ENCODE peak calls at places on chromosomes 11 and 22, in ten cellular contexts. S, F, M, Q, A, L, O, Z, I and D are unnamed samples. For H3K4me1, the result is how much of the 10 kb centered on the place peaks cover.

GRCh38 chr22:23825246-23825905 is 13.4 kb downstream of the DERL3 start:
- DNase-seq in Z (no peak), L (no peak), O (no peak), Q (no peak), S (no peak), F (no peak), A (peak), M (no peak), I (no peak), D (no peak)

GRCh38 chr11:103872748-103873147 is 163.7 kb upstream of the DDI1 start:
- DNase-seq in A (no peak), Z (peak), L (no peak), I (no peak), F (no peak), S (no peak), Q (no peak), M (no peak), O (no peak), D (no peak)

GRCh38 chr22:20549232-20549841 is 41.9 kb downstream of the MED15 start:
- DNase-seq in O (no peak), S (no peak), Q (no peak), A (peak), Z (no peak), L (peak), I (no peak), M (no peak), F (no peak), D (peak)

GRCh38 chr22:38843201-38843715 is 570 bp downstream of the NPTXR start:
- DNase-seq in Z (peak), L (peak), Q (no peak), A (peak), F (peak), I (no peak), M (peak), S (no peak), O (peak), D (peak)

GRCh38 chr11:124763156-124763947 is 1.3 kb upstream of the ESAM start:
- DNase-seq in Z (peak), S (peak), O (peak), M (peak), L (peak), F (peak), A (peak), I (no peak), Q (peak), D (peak)

GRCh38 chr11:862704-863388 is 20.2 kb downstream of the TSPAN4 start:
- DNase-seq in M (no peak), O (no peak), F (no peak), L (no peak), I (no peak), S (no peak), Q (no peak), Z (no peak), A (no peak), D (no peak)

GRCh38 chr11:93591247-93591898 is 48.2 kb upstream of the SMCO4 start:
- DNase-seq in S (no peak), Q (no peak), L (no peak), M (no peak), Z (peak), F (no peak), A (no peak), I (no peak), O (no peak), D (no peak)

GRCh38 chr11:2377511-2378443 is 667 bp downstream of the CD81 start:
- DNase-seq in I (no peak), M (peak), L (peak), A (peak), Z (peak), F (peak), Q (peak), S (peak), O (peak), D (peak)

GRCh38 chr11:93329936-93330445 is 551 bp upstream of the DEUP1 start:
- DNase-seq in I (no peak), S (no peak), L (no peak), F (no peak), A (no peak), Z (no peak), M (peak), O (peak), Q (no peak), D (no peak)

GRCh38 chr22:29985912-29986311 is 94.4 kb upstream of the HORMAD2 start:
- DNase-seq in Z (no peak), L (no peak), O (no peak), Q (no peak), I (no peak), M (no peak), S (no peak), F (no peak), A (no peak), D (no peak)

GRCh38 chr11:5004429-5005274 is 10.0 kb downstream of the OR51L1 start:
- DNase-seq in M (peak), Q (no peak), F (peak), A (no peak), Z (peak), S (peak), I (no peak), L (peak), O (peak), D (no peak)

GRCh38 chr11:10930224-10930960 is 72.5 kb upstream of the ZBED5 start:
- DNase-seq in O (no peak), I (no peak), L (peak), F (no peak), S (no peak), A (no peak), Q (no peak), M (peak), Z (peak), D (no peak)

GRCh38 chr11:117488996-117489952 is 161.6 kb downstream of the CEP164 start:
- DNase-seq in Z (no peak), L (no peak), I (no peak), O (no peak), S (no peak), M (no peak), F (no peak), Q (no peak), A (no peak), D (no peak)

GRCh38 chr11:128981254-128981653 is 38.6 kb upstream of the TP53AIP1 start:
- DNase-seq in M (no peak), O (no peak), Z (peak), L (no peak), F (no peak), I (no peak), A (no peak), S (no peak), Q (no peak), D (no peak)

GRCh38 chr22:46368422-46368821 is 32.9 kb downstream of the TRMU start:
- DNase-seq in S (no peak), Q (no peak), A (no peak), O (peak), Z (no peak), M (no peak), F (peak), I (no peak), L (no peak), D (no peak)

GRCh38 chr11:76734456-76735217 is 48.5 kb upstream of the TSKU start:
- DNase-seq in Z (no peak), O (no peak), I (no peak), F (no peak), L (no peak), M (no peak), S (no peak), A (no peak), Q (no peak), D (no peak)

GRCh38 chr11:128458316-128458715 is 129.0 kb downstream of the ETS1 start:
- DNase-seq in M (no peak), S (no peak), I (no peak), Q (no peak), A (no peak), L (no peak), F (no peak), Z (peak), O (no peak), D (no peak)

GRCh38 chr22:21932347-21932746 is 20.3 kb downstream of the PPM1F start:
- DNase-seq in Q (no peak), F (no peak), I (no peak), S (no peak), M (no peak), L (no peak), Z (no peak), O (no peak), A (no peak), D (no peak)

GRCh38 chr11:92070026-92070889 is 154.4 kb upstream of the FAT3 start:
- DNase-seq in Z (peak), M (no peak), F (no peak), A (no peak), O (no peak), S (no peak), L (no peak), I (no peak), Q (no peak), D (no peak)

GRCh38 chr11:32817181-32817842 is 12.4 kb upstream of the PRRG4 start:
- DNase-seq in F (no peak), S (no peak), Z (peak), M (no peak), A (no peak), Q (no peak), L (no peak), I (no peak), O (no peak), D (no peak)

GRCh38 chr11:1219446-1219835 is 3.4 kb upstream of the MUC5B start:
- DNase-seq in Q (no peak), I (no peak), M (no peak), A (peak), S (no peak), O (no peak), F (peak), Z (no peak), L (no peak), D (no peak)

DNA sequence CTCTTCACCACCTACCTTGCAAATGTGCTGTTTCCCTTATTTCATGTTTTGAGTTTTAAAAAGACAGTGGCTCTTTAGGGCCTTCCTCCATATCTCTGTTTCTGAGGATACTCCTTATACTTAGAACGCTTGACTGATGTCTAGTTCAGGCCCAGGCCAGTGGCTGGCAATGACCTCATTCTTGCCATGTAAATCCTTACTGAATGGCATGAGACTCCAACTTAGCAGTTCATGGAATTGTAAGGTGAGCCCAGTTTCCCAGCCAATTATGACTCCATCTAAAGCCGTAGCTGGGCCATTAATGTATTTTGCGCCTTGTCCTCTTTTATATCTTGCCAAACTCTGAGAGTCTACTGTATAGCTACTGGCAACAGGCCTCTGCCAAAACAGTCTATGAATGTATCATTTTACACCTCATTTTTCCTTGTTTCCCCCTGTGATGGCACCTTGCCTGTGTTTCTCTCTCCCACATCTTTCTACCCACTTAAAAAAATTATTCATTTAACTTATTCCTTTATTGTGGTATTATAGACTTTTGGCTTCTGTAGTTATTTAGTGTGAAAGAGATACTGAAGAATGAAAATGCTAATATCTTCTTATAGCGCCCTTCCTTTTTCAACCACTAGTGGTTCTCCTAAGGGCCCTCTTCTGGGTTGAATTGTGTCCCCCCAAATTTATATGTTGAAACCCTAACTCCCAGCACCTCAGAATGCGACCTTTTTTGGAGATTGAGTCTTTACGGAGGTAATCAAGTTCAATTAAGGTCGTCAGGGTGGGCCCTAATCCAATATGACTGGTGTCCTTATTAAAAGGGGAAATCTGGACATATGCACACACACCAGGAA is 67.4 kb downstream of the ZNRF3 start:
- DNase-seq in I (no peak), F (no peak), S (no peak), A (no peak), L (no peak), M (no peak), Q (no peak), O (no peak), Z (no peak), D (no peak)
- H3K4me1 ChIP-seq in I (under half), F (under half), S (under half), A (half or more), L (under half), M (under half), Q (under half), O (under half), Z (under half), D (under half)

GRCh38 chr22:36864454-36865215 is 3.8 kb downstream of the NCF4 start:
- DNase-seq in Z (no peak), L (no peak), O (no peak), A (peak), Q (no peak), I (no peak), S (no peak), M (no peak), F (no peak), D (no peak)
- H3K4me1 ChIP-seq in Z (under half), L (under half), O (under half), A (under half), Q (under half), I (under half), S (under half), M (under half), F (under half), D (under half)

GRCh38 chr22:35043251-35043931 is 22.6 kb upstream of the ISX start:
- DNase-seq in Q (no peak), I (no peak), F (no peak), Z (peak), A (no peak), O (no peak), L (no peak), S (peak), M (no peak), D (no peak)
- H3K4me1 ChIP-seq in Q (under half), I (under half), F (under half), Z (under half), A (under half), O (under half), L (under half), S (under half), M (under half), D (under half)

DNA sequence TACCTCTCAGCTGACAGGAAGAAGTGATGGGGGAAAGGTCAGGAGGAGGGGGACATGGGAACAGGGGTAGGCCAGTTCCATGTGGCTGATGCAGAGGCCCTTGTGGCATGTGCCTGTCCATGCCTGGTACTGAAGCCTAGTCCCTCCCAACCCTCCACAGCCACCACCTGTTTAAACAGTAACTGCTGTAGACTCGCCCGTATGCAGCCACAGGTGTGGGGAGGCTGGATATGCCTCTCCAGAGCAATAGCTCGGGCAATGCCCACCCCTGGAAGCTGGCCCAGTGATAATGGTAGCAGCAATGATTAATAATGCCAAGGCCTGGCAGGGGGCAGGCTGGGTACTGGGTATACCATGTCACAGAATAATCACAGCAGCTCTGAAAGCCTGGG is 2.3 kb downstream of the SMTN start:
- DNase-seq in Q (no peak), Z (no peak), S (no peak), F (peak), A (no peak), O (peak), L (peak), I (no peak), M (no peak), D (no peak)
- H3K4me1 ChIP-seq in Q (under half), Z (under half), S (under half), F (half or more), A (half or more), O (half or more), L (under half), I (under half), M (under half), D (under half)

DNA sequence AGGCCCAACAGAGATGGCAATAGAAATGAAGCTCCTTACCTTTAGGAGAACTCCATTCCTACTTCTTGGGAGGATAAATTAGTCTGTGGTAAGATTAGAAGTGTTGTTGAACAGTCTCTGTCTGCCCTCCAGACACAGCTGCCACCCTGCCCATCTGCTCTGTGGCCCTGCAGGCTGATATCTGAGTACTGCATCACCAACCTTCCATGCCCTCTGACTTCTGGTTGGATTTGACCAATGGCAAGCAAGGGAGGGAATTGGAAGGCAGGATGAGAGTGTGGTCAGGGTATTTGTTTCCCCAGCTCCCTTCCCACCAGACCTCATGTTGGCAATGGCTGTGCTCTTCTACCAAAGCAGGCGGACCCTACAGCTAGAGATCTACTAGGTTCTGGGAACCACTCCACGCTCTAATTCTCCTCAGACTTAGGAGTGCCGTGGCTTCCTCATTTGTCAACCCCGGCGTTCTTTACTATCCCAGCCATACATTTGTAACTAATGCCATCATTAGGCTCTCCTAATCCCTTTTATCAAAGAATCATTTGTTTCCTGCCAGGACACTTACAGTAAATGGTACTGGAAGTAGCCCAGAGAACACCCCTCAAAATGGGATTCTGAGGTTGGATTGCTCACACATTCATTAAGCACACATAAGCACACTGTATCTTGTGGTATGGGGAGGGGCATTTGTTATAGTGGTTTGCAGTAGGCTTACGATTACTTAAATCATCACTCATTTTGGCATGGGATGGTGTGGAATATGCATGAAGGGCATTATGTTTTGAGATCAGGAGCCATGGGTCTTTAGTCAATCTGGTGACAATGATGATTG is 35.4 kb upstream of the CD44 start:
- DNase-seq in S (no peak), O (no peak), I (no peak), Z (no peak), L (no peak), F (no peak), A (no peak), M (no peak), Q (no peak), D (no peak)
- H3K4me1 ChIP-seq in S (under half), O (under half), I (under half), Z (under half), L (under half), F (under half), A (half or more), M (under half), Q (under half), D (under half)

GRCh38 chr11:57313071-57313787 is 11.5 kb downstream of the TNKS1BP1 start:
- DNase-seq in Q (no peak), L (peak), I (no peak), A (peak), F (peak), Z (no peak), S (no peak), M (no peak), O (no peak), D (no peak)
- H3K4me1 ChIP-seq in Q (under half), L (under half), I (half or more), A (half or more), F (half or more), Z (under half), S (under half), M (half or more), O (half or more), D (under half)

DNA sequence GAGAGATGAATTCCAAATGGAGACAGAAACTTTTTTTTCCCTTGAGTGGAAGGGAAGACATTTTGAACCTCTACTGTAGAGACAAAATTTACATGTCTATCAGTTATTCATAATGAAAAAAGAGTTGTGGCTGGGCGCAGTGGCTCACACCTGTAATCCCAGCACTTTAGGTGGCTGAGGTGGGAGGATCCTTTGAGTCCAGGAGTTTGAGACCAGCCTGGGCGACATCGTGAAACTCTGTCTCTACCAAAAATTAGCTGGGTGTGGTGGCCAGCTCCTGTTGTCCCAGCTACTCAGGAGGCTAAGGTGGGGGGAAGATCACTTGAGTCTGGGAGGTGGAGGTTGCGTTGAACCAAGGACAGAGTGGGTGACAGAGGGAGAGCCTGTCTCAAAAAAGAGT is 4.1 kb downstream of the EED start:
- DNase-seq in Z (no peak), S (no peak), L (no peak), I (no peak), Q (no peak), M (no peak), F (no peak), A (no peak), O (no peak), D (no peak)
- H3K4me1 ChIP-seq in Z (under half), S (half or more), L (under half), I (under half), Q (under half), M (under half), F (half or more), A (under half), O (under half), D (under half)

DNA sequence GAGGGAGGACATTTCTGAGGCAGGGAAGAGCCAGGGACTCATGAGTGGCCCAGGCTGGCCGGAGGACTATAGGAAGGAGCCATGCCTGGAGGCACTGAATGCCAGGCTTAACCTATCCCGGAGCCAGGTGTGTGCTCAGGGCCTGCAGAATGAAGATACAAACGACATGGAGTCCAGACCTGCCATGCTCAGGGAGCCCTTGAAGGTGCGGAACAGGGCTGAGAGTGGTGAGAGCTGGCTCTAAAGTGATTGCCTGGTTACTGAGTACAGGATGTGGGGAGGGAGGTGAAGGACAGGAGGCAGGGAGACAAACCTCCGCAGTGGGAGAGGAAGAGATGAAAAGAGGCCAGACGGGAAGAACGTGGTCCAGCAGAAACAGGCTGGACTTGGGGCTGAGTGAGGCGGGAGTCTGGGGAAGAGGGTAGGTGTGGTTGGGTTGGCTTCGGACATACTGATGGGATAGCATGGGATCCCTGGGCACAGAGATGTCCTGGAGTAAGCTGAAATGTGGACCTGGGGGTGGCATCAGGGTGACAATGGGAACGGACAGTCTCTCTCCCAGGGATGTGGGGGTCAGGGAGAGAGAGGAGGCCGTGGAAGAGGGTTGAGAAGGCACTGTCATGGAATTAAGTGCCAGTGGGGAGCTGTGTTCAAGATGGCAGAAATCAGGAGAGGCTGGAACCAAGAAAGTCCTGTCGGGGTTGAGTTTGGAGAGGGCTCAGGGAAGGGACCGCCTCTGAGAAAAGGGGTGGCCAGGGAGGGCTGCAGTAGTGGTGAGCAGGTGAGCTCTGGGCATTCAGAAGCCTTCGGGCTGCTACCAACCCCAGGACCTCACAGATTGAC is 1.5 kb upstream of the ANKRD13D start:
- DNase-seq in L (no peak), A (peak), M (no peak), F (no peak), I (no peak), O (no peak), Q (no peak), Z (no peak), S (peak), D (no peak)
- H3K4me1 ChIP-seq in L (under half), A (half or more), M (under half), F (under half), I (under half), O (under half), Q (under half), Z (under half), S (under half), D (half or more)